ENCODE peak calls at places on chromosomes 3 and 15, in seven cellular contexts. P, G, X, W, C, O and E are unnamed samples. For H3K4me1, the result is how much of the 10 kb centered on the place peaks cover.

GRCh38 chr3:117666827-117667226 is 957.2 kb downstream of the TUSC7 start:
- DNase-seq in W (no peak), C (no peak), P (no peak), G (no peak), O (no peak), X (no peak), E (no peak)

GRCh38 chr3:53254810-53255359 is 937 bp downstream of the TKT start:
- DNase-seq in G (peak), P (no peak), O (peak), C (peak), W (peak), X (peak), E (peak)

GRCh38 chr15:38054488-38054887 is 120.0 kb downstream of the TMCO5A start:
- DNase-seq in W (no peak), O (no peak), G (peak), C (no peak), X (no peak), P (no peak), E (no peak)

GRCh38 chr3:114608293-114608692 is 314.5 kb downstream of the TIGIT start:
- DNase-seq in P (no peak), O (no peak), C (no peak), G (peak), W (no peak), X (no peak), E (no peak)

GRCh38 chr3:153856932-153857331 is 264.3 kb upstream of the ARHGEF26 start:
- DNase-seq in O (no peak), C (no peak), G (no peak), W (no peak), P (no peak), X (no peak), E (peak)

GRCh38 chr15:65196637-65197336 is 11.6 kb upstream of the CLPX start:
- DNase-seq in W (no peak), G (no peak), O (no peak), P (no peak), C (no peak), X (no peak), E (no peak)

GRCh38 chr15:89654847-89655805 is at the start of gene KIF7:
- DNase-seq in W (peak), O (peak), C (peak), X (peak), G (peak), P (peak), E (peak)

GRCh38 chr3:45188714-45189659 is 37.1 kb downstream of the TMEM158 start:
- DNase-seq in W (no peak), C (no peak), X (no peak), O (no peak), P (no peak), G (peak), E (no peak)

GRCh38 chr3:177906573-177907229 is 629.5 kb upstream of the KCNMB2 start:
- DNase-seq in C (no peak), X (no peak), P (no peak), O (no peak), W (no peak), G (no peak), E (no peak)

GRCh38 chr3:172355836-172356235 is 92.4 kb downstream of the GHSR start:
- DNase-seq in O (no peak), W (no peak), X (no peak), P (no peak), C (no peak), G (peak), E (peak)

GRCh38 chr3:189458536-189458935 is 172.7 kb upstream of the TP63 start:
- DNase-seq in O (no peak), P (no peak), C (peak), G (peak), X (peak), W (no peak), E (peak)

GRCh38 chr3:146605106-146605505 is at the start of gene PLSCR5:
- DNase-seq in X (no peak), G (no peak), W (no peak), O (no peak), C (peak), P (no peak), E (no peak)

GRCh38 chr15:64717130-64717529 is 58.3 kb downstream of the RBPMS2 start:
- DNase-seq in G (no peak), C (no peak), X (no peak), O (no peak), W (no peak), P (no peak), E (no peak)

GRCh38 chr3:185089343-185089742 is 63.5 kb downstream of the C3orf70 start:
- DNase-seq in W (no peak), O (no peak), G (no peak), X (no peak), C (no peak), P (no peak), E (no peak)

GRCh38 chr15:23857028-23857641 is 170.0 kb upstream of the NDN start:
- DNase-seq in P (peak), O (peak), W (peak), C (peak), G (peak), X (peak), E (peak)

GRCh38 chr3:68878322-68878721 is 54.0 kb downstream of the TAFA4 start:
- DNase-seq in P (peak), O (peak), G (peak), W (no peak), C (peak), X (peak), E (peak)

GRCh38 chr3:58622436-58622835 is 44.1 kb downstream of the FAM3D start:
- DNase-seq in X (no peak), P (no peak), C (peak), G (no peak), O (no peak), W (no peak), E (no peak)

GRCh38 chr3:58625196-58625595 is 41.4 kb downstream of the FAM3D start:
- DNase-seq in C (no peak), G (no peak), X (no peak), W (no peak), P (no peak), O (no peak), E (no peak)

GRCh38 chr3:58623478-58623877 is 43.1 kb downstream of the FAM3D start:
- DNase-seq in O (no peak), X (no peak), C (no peak), G (no peak), P (no peak), W (no peak), E (no peak)

GRCh38 chr3:58624550-58624949 is 42.0 kb downstream of the FAM3D start:
- DNase-seq in C (no peak), G (no peak), X (no peak), W (no peak), O (no peak), P (no peak), E (no peak)

GRCh38 chr3:58623961-58624360 is 42.6 kb downstream of the FAM3D start:
- DNase-seq in G (peak), W (no peak), C (no peak), O (no peak), P (no peak), X (no peak), E (no peak)
- TF ChIP-seq CTCF in G (no peak), W (no peak), C (no peak), O (no peak), P (no peak), X (no peak), E (no peak)

GRCh38 chr3:12884790-12885584 is 43.6 kb upstream of the RPL32 start:
- DNase-seq in C (no peak), X (no peak), O (no peak), G (no peak), W (no peak), P (no peak), E (no peak)

GRCh38 chr3:12886106-12886679 is 44.8 kb upstream of the RPL32 start:
- DNase-seq in C (no peak), X (no peak), O (no peak), P (no peak), G (no peak), W (no peak), E (no peak)

GRCh38 chr3:12884104-12884742 is 42.9 kb upstream of the RPL32 start:
- DNase-seq in X (no peak), W (no peak), C (no peak), G (peak), P (no peak), O (no peak), E (peak)

GRCh38 chr3:12886736-12887135 is 45.4 kb upstream of the RPL32 start:
- DNase-seq in G (no peak), O (no peak), C (no peak), X (no peak), P (no peak), W (no peak), E (no peak)

DNA sequence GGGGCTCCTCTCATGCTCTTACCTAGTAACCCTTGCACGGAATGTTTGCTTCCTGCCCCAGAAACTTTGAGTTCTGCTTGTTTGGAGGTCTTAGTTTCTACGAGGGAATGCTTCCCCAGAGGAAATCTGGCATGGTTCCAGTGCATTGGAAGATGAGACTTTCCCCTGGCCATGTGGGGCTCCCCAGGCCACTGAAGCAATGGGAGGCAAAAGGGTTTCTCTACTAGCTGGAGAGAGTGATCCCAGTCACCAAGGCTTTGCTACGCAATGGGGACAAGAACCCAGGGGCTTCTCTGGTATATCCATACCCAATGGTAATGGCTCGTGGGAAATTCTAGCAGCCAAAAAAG is 44.2 kb upstream of the RPL32 start:
- DNase-seq in X (no peak), P (no peak), O (no peak), G (no peak), C (no peak), W (no peak), E (peak)
- H3K4me1 ChIP-seq in X (under half), P (under half), O (under half), G (under half), C (under half), W (under half), E (under half)

DNA sequence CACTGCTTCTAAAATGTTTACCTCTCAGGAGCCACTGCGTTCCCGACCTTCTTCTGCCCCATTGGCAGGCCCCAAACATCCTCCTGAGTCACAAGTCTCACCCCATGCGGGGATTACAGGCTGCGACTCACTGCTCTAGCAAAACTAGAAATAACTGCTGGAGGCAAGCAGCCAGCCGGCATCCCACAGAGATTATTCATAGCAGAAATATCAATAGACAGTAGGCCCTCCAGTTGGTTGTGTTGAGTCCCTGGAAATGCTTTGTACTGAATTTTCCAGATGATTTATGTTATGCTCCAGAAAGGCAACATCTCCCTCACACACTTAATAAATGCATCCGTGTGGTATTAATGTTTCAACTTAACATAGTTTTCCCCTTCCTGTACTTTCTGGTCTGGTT is 64.8 kb downstream of the RFTN1 start:
- DNase-seq in P (peak), O (no peak), X (no peak), W (peak), C (no peak), G (peak), E (peak)
- H3K27ac ChIP-seq in P (peak), O (no peak), X (peak), W (no peak), C (no peak), G (peak), E (no peak)

GRCh38 chr15:66707310-66708160 is 5.5 kb downstream of the SMAD6 start:
- DNase-seq in W (peak), O (peak), X (peak), P (peak), C (peak), G (peak), E (peak)
- TF ChIP-seq CTCF in W (peak), O (peak), X (peak), P (peak), C (peak), G (peak), E (peak)

DNA sequence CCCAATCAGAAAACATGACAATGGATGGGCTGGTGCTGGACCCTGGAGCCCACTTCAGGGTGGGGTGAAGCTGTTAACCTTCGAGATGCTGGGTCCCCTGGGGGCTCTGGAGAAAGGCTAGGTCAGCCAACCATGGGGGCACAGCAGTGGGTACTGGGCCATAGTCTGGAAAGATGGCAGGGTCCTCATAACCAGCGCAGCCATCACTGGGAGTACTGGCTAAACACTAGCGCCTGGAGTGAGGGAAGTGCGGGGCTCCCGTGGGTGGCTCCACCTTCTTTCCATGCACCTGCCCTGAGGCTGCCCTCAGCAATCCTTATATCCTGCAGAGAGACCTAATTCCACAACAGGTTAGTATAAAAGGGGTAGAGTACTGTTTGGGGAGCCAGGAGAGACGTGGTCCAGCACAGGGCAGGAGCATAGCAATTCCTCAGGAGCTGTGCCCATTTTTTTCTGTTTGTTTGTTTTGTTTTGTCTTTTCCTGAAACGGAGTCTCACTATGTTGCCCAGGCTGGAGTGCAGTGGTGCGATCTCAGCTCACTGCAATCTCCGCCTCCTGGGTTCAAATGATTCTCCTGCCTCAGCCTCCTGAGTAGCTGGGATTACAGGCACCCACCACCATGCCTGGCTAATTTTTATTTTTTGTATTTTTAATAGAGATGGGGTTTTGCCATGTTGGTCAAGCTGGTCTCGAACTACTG is 122.6 kb upstream of the MEF2A start:
- DNase-seq in P (no peak), C (no peak), X (peak), W (no peak), G (no peak), O (no peak), E (no peak)
- H3K4me1 ChIP-seq in P (under half), C (under half), X (under half), W (under half), G (under half), O (under half), E (under half)

GRCh38 chr3:111963424-111963823 is 15.4 kb upstream of the ABHD10 start:
- DNase-seq in O (no peak), X (no peak), W (no peak), G (peak), P (peak), C (no peak), E (no peak)
- H3K27ac ChIP-seq in O (no peak), X (no peak), W (no peak), G (peak), P (no peak), C (no peak), E (no peak)

GRCh38 chr15:71443538-71443937 is 328.3 kb downstream of the THSD4 start:
- DNase-seq in X (peak), W (peak), G (peak), C (peak), O (peak), P (peak), E (peak)
- TF ChIP-seq CTCF in X (peak), W (peak), G (peak), C (peak), O (peak), P (peak), E (peak)

GRCh38 chr15:69677403-69677802 is 224.8 kb downstream of the RPLP1 start:
- DNase-seq in G (no peak), O (no peak), W (no peak), C (no peak), P (no peak), X (no peak), E (no peak)
- H3K4me1 ChIP-seq in G (under half), O (under half), W (under half), C (under half), P (under half), X (under half), E (under half)

GRCh38 chr15:71691322-71691699 is 119.0 kb upstream of the NR2E3 start:
- DNase-seq in X (no peak), W (no peak), C (no peak), G (no peak), O (no peak), P (no peak), E (no peak)
- H3K27ac ChIP-seq in X (peak), W (no peak), C (no peak), G (peak), O (no peak), P (no peak), E (no peak)